ENCODE peak calls at places on chromosomes 3 and 15, in six cellular contexts. M is Karpas-422; O is SW 1271; E is mucosa of gallbladder; G is HepG2; Y is stimulated activated CD4-positive, alpha-beta T cell treated with anti-CD3 and anti-CD28 coated beads, Interleukin-1b, Interleukin-23, amount 100 ng/mL, for 1 hour. F is an unnamed sample.

GRCh38 chr3:21059409-21059808 is 691.6 kb downstream of the ZNF385D start:
- DNase-seq in M (no peak), O (no peak), E (no peak), G (no peak), Y (no peak), F (no peak)

GRCh38 chr3:124213641-124214040 is 221.7 kb upstream of the ROPN1 start:
- DNase-seq in M (no peak), O (no peak), E (no peak), G (no peak), Y (no peak), F (no peak)

GRCh38 chr15:26620528-26620927 is 152.3 kb downstream of the GABRB3 start:
- DNase-seq in M (no peak), O (no peak), E (no peak), G (no peak), Y (no peak), F (no peak)

GRCh38 chr3:161393310-161393709 is 22.0 kb upstream of the SPTSSB start:
- DNase-seq in M (no peak), O (no peak), E (no peak), G (peak; percentile 40), Y (no peak), F (no peak)

GRCh38 chr3:15685927-15686326 is 84.4 kb downstream of the BTD start:
- DNase-seq in M (no peak), O (no peak), E (no peak), G (peak; percentile 12), Y (no peak), F (no peak)

GRCh38 chr15:69131362-69132215 is 28.8 kb upstream of the GLCE start:
- DNase-seq in M (peak; percentile 51), O (no peak), E (peak; percentile 31), G (no peak), Y (no peak), F (no peak)

GRCh38 chr3:99817047-99817436 is 620 bp upstream of the CMSS1 start:
- DNase-seq in M (no peak), O (peak; percentile 45), E (no peak), G (no peak), Y (no peak), F (no peak)

GRCh38 chr3:12051586-12051985 is 47.4 kb downstream of the SYN2 start:
- DNase-seq in M (no peak), O (no peak), E (no peak), G (no peak), Y (no peak), F (no peak)

GRCh38 chr3:128076465-128076782 is 24.2 kb downstream of the SEC61A1 start:
- DNase-seq in M (no peak), O (no peak), E (no peak), G (no peak), Y (no peak), F (no peak)